ENCODE peak calls at places on chromosome 11, in four cellular contexts. E is K562, U is GM12878, V is HepG2. C is an unnamed sample.

GRCh38 chr11:97961431-97961830 is 1059.3 kb upstream of the CNTN5 start:
- DNase-seq in E (no peak), U (no peak), V (no peak), C (no peak)

GRCh38 chr11:27204527-27204926 is 158.5 kb downstream of the CCDC34 start:
- DNase-seq in E (peak; percentile 35), U (no peak), V (peak; percentile 27), C (no peak)

GRCh38 chr11:63713776-63714175 is 32.5 kb downstream of the RTN3 start:
- DNase-seq in E (no peak), U (no peak), V (no peak), C (no peak)

GRCh38 chr11:95647355-95647754 is 142.2 kb downstream of the FAM76B start:
- DNase-seq in E (no peak), U (no peak), V (no peak), C (no peak)

GRCh38 chr11:69636870-69637600 is 3.9 kb upstream of the CCND1 start:
- DNase-seq in E (no peak), U (no peak), V (no peak), C (no peak)

GRCh38 chr11:63769719-63770443 is 1.3 kb upstream of the ZFTA start:
- DNase-seq in E (no peak), U (no peak), V (no peak), C (peak; percentile 24)

GRCh38 chr11:72012897-72013721 is 14.4 kb downstream of the IL18BP start:
- DNase-seq in E (no peak), U (no peak), V (no peak), C (no peak)

GRCh38 chr11:120867988-120868387 is 155.9 kb upstream of the TBCEL start:
- DNase-seq in E (no peak), U (no peak), V (no peak), C (no peak)

GRCh38 chr11:118106789-118107335 is 20.1 kb upstream of the SMIM35 start:
- DNase-seq in E (no peak), U (no peak), V (no peak), C (no peak)

GRCh38 chr11:65426839-65427690 is 4.5 kb downstream of the NEAT1 start:
- DNase-seq in E (no peak), U (no peak), V (no peak), C (no peak)

GRCh38 chr11:116162541-116163230 is 610.1 kb downstream of the BUD13 start:
- DNase-seq in E (no peak), U (no peak), V (no peak), C (peak; percentile 52)

GRCh38 chr11:57087966-57088365 is 93.8 kb upstream of the LRRC55 start:
- DNase-seq in E (no peak), U (no peak), V (no peak), C (no peak)

GRCh38 chr11:68014157-68014965 is 4.2 kb downstream of the ALDH3B1 start:
- DNase-seq in E (no peak), U (no peak), V (no peak), C (no peak)

GRCh38 chr11:95011376-95011775 is 13.7 kb upstream of the KDM4E start:
- DNase-seq in E (no peak), U (no peak), V (no peak), C (no peak)

GRCh38 chr11:86341382-86341781 is 33.3 kb upstream of the CCDC81 start:
- DNase-seq in E (no peak), U (no peak), V (no peak), C (no peak)

GRCh38 chr11:3169952-3170755 is 5.0 kb upstream of the OSBPL5 start:
- DNase-seq in E (no peak), U (no peak), V (no peak), C (no peak)

GRCh38 chr11:2698386-2699184 is 1.2 kb downstream of the KCNQ1OT1 start:
- DNase-seq in E (no peak), U (no peak), V (no peak), C (peak; percentile 9)

GRCh38 chr11:60914620-60915249 is 777 bp downstream of the TMEM109 start:
- DNase-seq in E (peak; percentile 64), U (no peak), V (no peak), C (no peak)

GRCh38 chr11:111937859-111938258 is 716 bp downstream of the DIXDC1 start:
- DNase-seq in E (no peak), U (no peak), V (no peak), C (no peak)

GRCh38 chr11:71330996-71331395 is 78.6 kb upstream of the SHANK2 start:
- DNase-seq in E (no peak), U (no peak), V (no peak), C (no peak)

GRCh38 chr11:11882539-11882938 is 40.8 kb downstream of the USP47 start:
- DNase-seq in E (no peak), U (no peak), V (no peak), C (no peak)

GRCh38 chr11:11880179-11880578 is 38.4 kb downstream of the USP47 start:
- DNase-seq in E (no peak), U (no peak), V (no peak), C (no peak)

DNA sequence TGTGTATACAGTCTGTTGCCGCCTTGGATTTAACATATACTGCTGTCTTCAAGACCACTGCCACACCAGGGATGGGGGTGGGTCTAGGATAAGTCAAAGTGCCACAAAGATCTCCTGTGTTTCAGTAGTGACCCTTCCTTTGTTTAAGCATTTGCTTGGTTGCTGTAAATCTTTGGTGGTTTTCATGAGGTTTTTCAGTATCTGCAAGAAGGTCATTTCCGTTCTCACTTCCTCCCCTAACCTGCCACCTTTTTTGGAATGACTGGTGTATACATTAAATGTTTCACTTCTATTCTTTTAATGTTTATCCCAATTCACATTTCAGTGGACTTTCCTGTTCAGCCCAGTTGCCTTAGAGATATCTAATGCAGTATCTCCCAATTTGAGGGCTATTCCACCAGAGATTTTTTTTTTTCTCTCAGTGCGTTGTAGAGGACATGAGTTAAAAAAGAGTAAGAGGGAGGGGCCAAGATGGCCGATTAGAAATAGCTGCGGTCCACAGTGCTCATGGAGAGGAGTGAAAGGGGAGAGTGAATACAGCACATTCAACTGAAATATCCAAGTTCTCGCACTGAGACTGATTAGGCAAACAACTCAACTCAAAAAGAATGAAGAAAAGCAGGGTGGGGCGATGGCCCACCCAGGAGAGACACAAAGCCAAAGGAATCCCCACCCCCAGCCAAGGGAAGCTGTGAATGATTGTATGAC is 43.2 kb downstream of the USP47 start:
- DNase-seq in E (no peak), U (peak; percentile 44), V (no peak), C (no peak)
- TF ChIP-seq ETV6 in E (no peak), U (peak; percentile 97), V (no peak), C (no peak)

DNA sequence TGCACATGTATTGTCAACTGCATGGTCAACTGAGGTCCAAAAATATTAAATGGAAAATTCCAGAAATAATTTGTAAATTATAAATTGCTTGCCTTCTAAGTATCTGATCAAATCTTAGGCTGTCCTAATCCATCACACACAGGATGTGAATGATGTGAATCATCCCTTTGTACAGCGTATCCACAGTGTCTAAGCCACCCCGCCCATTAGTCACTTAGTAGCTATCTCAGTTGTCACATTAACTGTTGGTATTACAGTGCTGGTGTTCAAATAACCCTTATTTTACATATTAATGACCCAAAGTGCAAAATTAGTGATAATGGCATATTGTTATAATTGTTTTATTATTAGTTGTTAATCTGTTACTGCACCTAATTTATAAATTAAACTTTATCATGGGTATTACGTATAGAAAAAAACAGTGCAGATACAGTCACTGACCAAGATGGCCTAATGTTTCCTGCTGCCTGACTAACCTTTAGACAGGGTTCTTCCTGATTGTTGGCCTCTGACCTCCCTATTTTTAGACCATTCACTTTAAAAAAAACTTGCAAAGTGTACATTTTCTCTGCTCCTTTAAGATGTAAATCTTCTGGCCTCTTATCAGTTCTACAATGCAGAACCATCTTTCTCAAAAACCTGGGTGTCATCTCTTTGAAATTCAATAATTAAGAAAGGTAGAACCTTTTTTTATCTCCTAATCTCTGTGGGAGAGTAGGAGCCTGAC is 2.9 kb upstream of the SVIP start:
- DNase-seq in E (peak; percentile 32), U (no peak), V (peak; percentile 15), C (no peak)
- TF ChIP-seq ETV6 in E (no peak), U (no peak), V (no peak), C (no peak)

DNA sequence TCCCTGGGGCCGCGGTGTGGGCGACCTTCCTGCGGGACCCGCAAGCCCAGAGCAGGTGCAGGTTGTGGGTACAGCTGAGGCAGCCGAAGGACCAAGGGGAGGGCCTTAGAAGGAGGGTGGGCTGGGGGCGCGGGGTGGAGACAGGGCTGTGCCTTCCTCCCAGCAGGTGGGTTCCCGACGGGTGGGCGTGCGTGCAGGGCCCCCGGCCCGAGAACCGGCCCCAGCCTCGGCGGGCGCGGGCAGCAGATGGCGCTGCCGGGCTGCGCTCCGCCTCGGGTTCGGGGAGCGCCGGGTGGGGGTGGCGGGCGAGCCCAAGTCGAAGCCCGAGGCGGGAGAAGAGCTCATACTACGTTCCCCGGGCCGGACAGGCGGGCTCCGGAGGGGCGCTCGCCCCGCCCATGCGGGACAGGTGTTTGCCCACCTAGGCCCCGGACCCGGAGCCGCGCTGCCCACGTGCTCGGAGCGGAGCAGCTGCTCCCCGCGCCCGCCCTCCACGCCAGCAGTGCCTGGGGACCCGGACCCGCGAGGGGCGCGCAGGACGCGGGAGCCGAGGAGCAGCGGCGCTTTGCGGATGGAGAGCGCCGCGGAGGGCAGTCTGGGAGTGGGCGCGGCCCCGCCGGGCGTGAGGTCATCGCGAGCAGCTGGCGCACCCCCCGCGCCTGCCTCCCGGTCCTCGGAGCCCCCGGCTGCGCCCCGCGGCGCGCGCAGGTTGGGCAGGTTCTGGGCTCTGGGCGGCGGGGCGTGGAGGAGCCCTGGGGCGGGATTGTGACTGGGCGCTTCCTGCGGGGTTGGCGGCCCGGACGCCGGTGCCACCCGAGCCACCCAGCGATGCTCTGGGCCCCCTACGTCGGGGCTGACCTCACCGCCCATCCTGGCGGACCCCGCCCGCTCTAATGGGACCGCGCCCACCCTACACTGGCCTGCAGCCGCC is 25.3 kb downstream of the DUSP8 start:
- DNase-seq in E (peak; percentile 90), U (no peak), V (no peak), C (peak; percentile 73)
- TF ChIP-seq ETV6 in E (no peak), U (no peak), V (no peak), C (peak; percentile 46)

GRCh38 chr11:128906185-128907065 is 15.3 kb downstream of the KCNJ5 start:
- DNase-seq in E (no peak), U (no peak), V (no peak), C (no peak)

GRCh38 chr11:128903248-128904041 is 12.3 kb downstream of the KCNJ5 start:
- DNase-seq in E (no peak), U (no peak), V (no peak), C (no peak)

GRCh38 chr11:128905345-128906184 is 14.4 kb downstream of the KCNJ5 start:
- DNase-seq in E (peak; percentile 60), U (no peak), V (no peak), C (peak; percentile 69)

GRCh38 chr11:128904303-128904871 is 13.2 kb downstream of the KCNJ5 start:
- DNase-seq in E (no peak), U (no peak), V (no peak), C (no peak)

GRCh38 chr11:128904872-128905344 is 13.8 kb downstream of the KCNJ5 start:
- DNase-seq in E (peak; percentile 35), U (no peak), V (no peak), C (no peak)
- TF ChIP-seq ETV6 in E (no peak), U (no peak), V (no peak), C (no peak)

GRCh38 chr11:19789840-19790710 is 77.4 kb downstream of the NAV2 start:
- DNase-seq in E (no peak), U (no peak), V (no peak), C (no peak)
- TF ChIP-seq ETV6 in E (no peak), U (no peak), V (no peak), C (no peak)

C was measured in WTC11.